ENCODE peak calls at places on chromosomes 1 and 21, in five cellular contexts. V, O, B, A and X are unnamed samples.

GRCh38 chr1:31944205-31945089 is 6.3 kb upstream of the PTP4A2 start:
- DNase-seq in V (peak), O (peak), B (peak), A (peak), X (no peak)

GRCh38 chr1:230621290-230622022 is 20.8 kb upstream of the COG2 start:
- DNase-seq in V (no peak), O (no peak), B (no peak), A (no peak), X (no peak)

GRCh38 chr1:231260351-231260750 is 19.3 kb downstream of the GNPAT start:
- DNase-seq in V (no peak), O (no peak), B (no peak), A (no peak), X (no peak)

GRCh38 chr1:202072211-202072610 is 50.5 kb upstream of the GPR37L1 start:
- DNase-seq in V (no peak), O (no peak), B (no peak), A (no peak), X (no peak)

GRCh38 chr1:63463248-63463647 is 59.8 kb downstream of the ITGB3BP start:
- DNase-seq in V (no peak), O (no peak), B (no peak), A (no peak), X (no peak)

GRCh38 chr1:95407864-95408291 is 173.9 kb downstream of the RWDD3 start:
- DNase-seq in V (no peak), O (peak), B (no peak), A (no peak), X (no peak)

GRCh38 chr1:10204003-10204642 is 6.2 kb upstream of the KIF1B start:
- DNase-seq in V (no peak), O (no peak), B (no peak), A (no peak), X (peak)

GRCh38 chr1:38721816-38722215 is 137.8 kb downstream of the RRAGC start:
- DNase-seq in V (no peak), O (no peak), B (no peak), A (no peak), X (no peak)

GRCh38 chr1:201999625-202000238 is 10.7 kb upstream of the ELF3 start:
- DNase-seq in V (no peak), O (no peak), B (peak), A (peak), X (peak)

GRCh38 chr1:170568197-170568596 is 36.2 kb downstream of the GORAB start:
- DNase-seq in V (no peak), O (no peak), B (no peak), A (no peak), X (no peak)

GRCh38 chr21:37767984-37768383 is 148.3 kb downstream of the KCNJ6 start:
- DNase-seq in V (no peak), O (no peak), B (no peak), A (no peak), X (no peak)

GRCh38 chr1:43221256-43221778 is 48.5 kb upstream of the TMEM125 start:
- DNase-seq in V (peak), O (no peak), B (no peak), A (no peak), X (no peak)

GRCh38 chr1:24393892-24394291 is 19.7 kb downstream of the STPG1 start:
- DNase-seq in V (no peak), O (peak), B (no peak), A (no peak), X (no peak)

GRCh38 chr1:107547363-107548155 is 406.7 kb downstream of the NTNG1 start:
- DNase-seq in V (no peak), O (no peak), B (no peak), A (no peak), X (no peak)

GRCh38 chr1:244361764-244362473 is 89.8 kb downstream of the ADSS2 start:
- DNase-seq in V (no peak), O (no peak), B (no peak), A (peak), X (no peak)

GRCh38 chr1:227841141-227841540 is 25.7 kb downstream of the PRSS38 start:
- DNase-seq in V (no peak), O (no peak), B (no peak), A (no peak), X (no peak)

DNA sequence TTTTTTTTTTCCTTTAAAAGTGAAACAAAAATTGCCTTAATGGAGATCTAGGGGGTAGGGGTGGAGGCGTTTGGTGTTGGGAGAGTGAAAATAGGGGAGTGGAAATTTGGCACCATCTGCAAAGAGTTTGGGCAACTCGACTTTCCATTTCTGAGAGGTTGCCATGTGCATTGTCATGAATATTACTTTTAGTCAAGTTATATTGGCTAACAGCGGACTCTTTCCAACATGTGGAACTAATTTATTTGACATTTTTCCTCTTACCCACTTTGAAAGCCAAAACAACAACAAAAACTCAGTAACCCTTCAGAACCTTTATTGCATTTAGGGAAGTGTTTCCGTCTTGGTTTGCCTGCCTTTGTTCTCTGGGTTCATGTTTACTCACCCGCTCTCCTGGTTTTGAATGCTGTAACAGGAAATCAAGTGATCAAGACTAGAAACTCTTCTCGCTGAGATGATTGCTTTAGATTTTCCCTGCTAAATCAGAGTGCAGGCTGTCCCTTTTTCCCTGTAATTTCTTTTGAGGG is 70.4 kb downstream of the CACHD1 start:
- DNase-seq in V (no peak), O (no peak), B (no peak), A (no peak), X (no peak)
- TF ChIP-seq SIN3A in V (no peak), O (no peak), B (no peak), A (no peak), X (peak)

GRCh38 chr1:153880962-153881361 is 41.8 kb downstream of the GATAD2B start:
- DNase-seq in V (no peak), O (no peak), B (peak), A (peak), X (peak)
- TF ChIP-seq GABPA in V (no peak), O (no peak), B (no peak), A (no peak), X (no peak)

GRCh38 chr1:82604524-82604923 is 803.8 kb downstream of the ADGRL2 start:
- DNase-seq in V (no peak), O (no peak), B (no peak), A (no peak), X (no peak)
- TF ChIP-seq SIN3A in V (no peak), O (no peak), B (no peak), A (no peak), X (no peak)

DNA sequence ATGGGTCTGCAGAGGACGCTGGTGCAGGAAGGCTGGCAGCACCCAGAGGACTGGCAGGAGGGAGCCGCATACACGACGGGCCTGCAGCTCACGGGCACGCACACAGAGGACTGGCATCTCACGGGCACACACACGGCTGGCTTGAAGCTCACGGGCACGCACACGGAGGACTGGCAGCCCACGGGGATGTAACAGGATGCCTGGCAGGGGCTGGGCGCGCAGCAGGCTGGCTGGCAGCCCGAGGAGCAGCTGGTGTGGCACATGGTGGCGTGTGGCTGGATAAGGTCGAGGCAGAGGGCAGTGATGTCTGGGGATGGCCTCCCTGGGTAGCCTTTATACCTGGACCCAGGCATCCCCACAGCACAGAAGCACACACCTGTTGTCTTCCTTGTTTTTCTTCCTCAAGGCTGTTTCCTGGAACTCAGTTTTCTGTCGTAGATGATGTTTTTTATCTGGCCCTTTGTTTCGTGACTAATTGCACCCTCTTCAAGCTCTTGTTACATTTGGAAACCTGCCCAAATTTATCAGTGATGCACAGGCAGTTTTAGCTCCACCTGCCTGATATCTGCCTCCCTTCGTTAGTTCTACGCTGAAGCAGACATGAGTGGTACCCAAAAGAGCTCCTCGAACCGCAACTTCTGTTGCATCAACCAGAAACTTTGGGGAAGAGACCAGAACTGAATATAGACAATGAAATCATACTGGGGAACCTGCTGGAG is at the start of gene KRTAP12-1:
- DNase-seq in V (no peak), O (no peak), B (no peak), A (no peak), X (no peak)
- TF ChIP-seq GABPA in V (no peak), O (no peak), B (no peak), A (no peak), X (no peak)